ENCODE peak calls at places on chromosome 11, in seven cellular contexts. O is sigmoid colon, Q is left ventricle myocardium inferior, R is PC-3, C is cardiac fibroblast, M is BJ, N is IMR-90. A is an unnamed sample.

GRCh38 chr11:33168605-33169240 is 7.4 kb upstream of the CSTF3 start:
- DNase-seq in O (no peak), Q (no peak), R (no peak), C (peak; percentile 47), M (peak; percentile 37), N (peak; percentile 77), A (no peak)

GRCh38 chr11:58963551-58964075 is 24.3 kb downstream of the GLYATL1 start:
- DNase-seq in O (no peak), Q (no peak), R (no peak), C (peak; percentile 54), M (peak; percentile 13), N (peak; percentile 59), A (no peak)

GRCh38 chr11:118560806-118561205 is 4.9 kb downstream of the IFT46 start:
- DNase-seq in O (no peak), Q (no peak), R (no peak), C (no peak), M (no peak), N (no peak), A (no peak)

GRCh38 chr11:34181254-34181653 is 75.8 kb downstream of the NAT10 start:
- DNase-seq in O (no peak), Q (no peak), R (no peak), C (no peak), M (no peak), N (no peak), A (no peak)

GRCh38 chr11:38005597-38005996 is 1407.6 kb upstream of the RAG2 start:
- DNase-seq in O (no peak), Q (no peak), R (no peak), C (peak; percentile 93), M (peak; percentile 58), N (peak; percentile 28), A (no peak)

GRCh38 chr11:29119116-29119515 is 897.7 kb downstream of the KCNA4 start:
- DNase-seq in O (no peak), Q (no peak), R (peak; percentile 6), C (peak; percentile 12), M (no peak), N (peak; percentile 72), A (no peak)

GRCh38 chr11:131690776-131691557 is 320.6 kb downstream of the NTM start:
- DNase-seq in O (no peak), Q (no peak), R (no peak), C (no peak), M (no peak), N (no peak), A (no peak)

GRCh38 chr11:62905927-62906531 is 15.1 kb downstream of the CHRM1 start:
- DNase-seq in O (peak; percentile 89), Q (peak; percentile 72), R (peak; percentile 98), C (peak; percentile 86), M (no peak), N (peak; percentile 79), A (peak; percentile 92)

GRCh38 chr11:87421422-87421821 is 383.7 kb downstream of the TMEM135 start:
- DNase-seq in O (no peak), Q (no peak), R (peak; percentile 97), C (peak; percentile 89), M (no peak), N (peak; percentile 87), A (no peak)

GRCh38 chr11:5380740-5381342 is 2.8 kb upstream of the OR51M1 start:
- DNase-seq in O (no peak), Q (peak; percentile 19), R (peak; percentile 65), C (peak; percentile 82), M (no peak), N (peak; percentile 77), A (peak; percentile 41)

GRCh38 chr11:65427691-65428577 is 5.3 kb downstream of the NEAT1 start:
- DNase-seq in O (peak; percentile 70), Q (no peak), R (peak; percentile 50), C (peak; percentile 90), M (no peak), N (peak; percentile 78), A (no peak)

GRCh38 chr11:17008099-17008498 is 6.1 kb downstream of the PLEKHA7 start:
- DNase-seq in O (peak; percentile 42), Q (no peak), R (no peak), C (no peak), M (no peak), N (no peak), A (no peak)

GRCh38 chr11:68314203-68314885 is 2.0 kb downstream of the LRP5 start:
- DNase-seq in O (no peak), Q (no peak), R (no peak), C (no peak), M (no peak), N (no peak), A (no peak)

GRCh38 chr11:978073-978720 is 52.5 kb downstream of the AP2A2 start:
- DNase-seq in O (no peak), Q (no peak), R (no peak), C (no peak), M (no peak), N (no peak), A (no peak)

GRCh38 chr11:975824-976223 is 50.2 kb downstream of the AP2A2 start:
- DNase-seq in O (no peak), Q (no peak), R (no peak), C (peak; percentile 59), M (no peak), N (peak; percentile 52), A (no peak)

GRCh38 chr11:978781-979180 is 53.1 kb downstream of the AP2A2 start:
- DNase-seq in O (no peak), Q (no peak), R (no peak), C (no peak), M (no peak), N (no peak), A (no peak)

GRCh38 chr11:973237-973636 is 47.6 kb downstream of the AP2A2 start:
- DNase-seq in O (no peak), Q (no peak), R (no peak), C (no peak), M (no peak), N (no peak), A (no peak)

GRCh38 chr11:976431-977160 is 50.9 kb downstream of the AP2A2 start:
- DNase-seq in O (no peak), Q (no peak), R (no peak), C (peak; percentile 61), M (no peak), N (no peak), A (no peak)
- TF ChIP-seq CTCF in O (no peak), Q (no peak), R (no peak), C (no peak), M (peak; percentile 25), N (no peak), A (no peak)

DNA sequence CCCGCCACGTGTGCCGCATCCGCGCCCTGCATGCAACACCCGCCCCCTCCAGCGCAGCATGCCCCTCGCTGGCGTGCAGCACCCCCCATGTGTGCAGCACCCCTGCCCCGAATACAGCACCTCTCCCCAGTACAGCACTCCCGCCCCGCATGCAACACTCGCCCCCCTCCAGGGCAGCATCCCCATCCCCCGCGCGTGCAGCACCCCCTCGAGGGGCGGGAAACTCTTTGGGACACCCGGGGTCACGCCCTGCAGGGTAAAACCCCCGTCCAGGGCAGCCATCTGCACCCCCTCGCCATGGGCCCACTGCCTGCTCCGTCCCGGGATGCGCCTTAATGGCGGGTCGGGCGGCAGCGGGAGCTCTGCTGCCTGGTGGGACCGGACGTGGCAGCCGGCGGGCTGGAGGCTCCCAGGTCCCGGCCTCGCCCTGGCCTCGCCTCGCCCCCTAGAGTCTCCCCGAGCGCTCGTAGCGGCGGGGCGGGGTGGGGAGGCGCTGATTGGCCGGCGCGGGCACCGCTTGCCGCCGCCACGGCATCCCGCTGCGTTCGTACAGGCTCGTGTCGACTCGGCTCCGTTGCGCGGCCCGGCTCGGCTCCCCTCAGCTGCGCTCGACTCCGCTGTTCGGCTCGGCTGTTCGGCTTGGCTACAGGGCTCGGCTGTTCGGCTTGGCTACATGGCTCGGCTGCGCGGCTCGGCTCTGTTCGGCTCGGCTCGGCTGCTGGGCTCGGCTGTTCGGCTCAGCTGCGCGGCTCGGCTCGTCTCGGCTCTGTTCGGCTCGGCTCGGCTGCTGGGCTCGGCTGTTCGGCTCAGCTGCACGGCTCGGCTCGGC is 417 bp upstream of the BRSK2 start:
- DNase-seq in O (peak; percentile 99), Q (peak; percentile 96), R (peak; percentile 92), C (peak; percentile 97), M (peak; percentile 65), N (peak; percentile 93), A (peak; percentile 91)
- TF ChIP-seq CTCF in O (peak; percentile 10), Q (peak; percentile 30), R (no peak), C (no peak), M (peak; percentile 15), N (peak; percentile 27), A (no peak)

GRCh38 chr11:66643745-66644437 is 5.4 kb downstream of the RBM4 start:
- DNase-seq in O (no peak), Q (no peak), R (no peak), C (no peak), M (no peak), N (no peak), A (no peak)
- TF ChIP-seq CTCF in O (no peak), Q (no peak), R (no peak), C (no peak), M (no peak), N (no peak), A (no peak)

GRCh38 chr11:103920449-103920848 is 116.0 kb upstream of the DDI1 start:
- DNase-seq in O (no peak), Q (no peak), R (no peak), C (no peak), M (no peak), N (peak; percentile 73), A (no peak)

GRCh38 chr11:103923473-103923931 is 112.9 kb upstream of the DDI1 start:
- DNase-seq in O (no peak), Q (no peak), R (peak; percentile 89), C (no peak), M (no peak), N (no peak), A (no peak)

GRCh38 chr11:103924166-103925013 is 112.0 kb upstream of the DDI1 start:
- DNase-seq in O (no peak), Q (no peak), R (no peak), C (no peak), M (no peak), N (peak; percentile 27), A (no peak)

GRCh38 chr11:103920933-103921332 is 115.5 kb upstream of the DDI1 start:
- DNase-seq in O (no peak), Q (no peak), R (no peak), C (no peak), M (no peak), N (no peak), A (no peak)
- TF ChIP-seq CTCF in O (no peak), Q (no peak), R (peak; percentile 11), C (no peak), M (no peak), N (no peak), A (no peak)

DNA sequence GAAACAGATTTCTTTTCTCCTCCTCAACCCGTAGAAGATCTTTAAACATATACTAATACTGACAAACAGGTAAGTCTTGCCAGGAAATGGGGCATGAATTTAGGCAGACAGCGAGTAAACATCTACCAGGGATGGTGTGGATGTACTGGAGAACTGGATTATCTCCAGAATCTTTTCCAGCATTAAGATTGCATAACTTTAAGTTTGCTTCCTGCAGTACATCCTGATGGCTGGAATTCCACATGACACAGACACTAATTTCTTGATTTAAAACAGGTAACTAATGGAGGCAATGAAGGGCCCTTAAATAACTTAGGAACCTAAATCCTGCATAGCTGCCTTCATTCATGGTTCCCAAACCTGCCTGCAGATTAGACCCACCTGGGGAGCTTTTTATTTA is 40.7 kb downstream of the JHY start:
- DNase-seq in O (no peak), Q (no peak), R (peak; percentile 20), C (no peak), M (no peak), N (no peak), A (no peak)
- TF ChIP-seq CTCF in O (no peak), Q (no peak), R (no peak), C (no peak), M (peak; percentile 11), N (no peak), A (no peak)

A was measured in mesothelial cell of epicardium.